ENCODE peak calls at places on chromosomes 1 and 21, in ten cellular contexts. I, A, Z, V, D, N, W, U, Y and P are unnamed samples. For H3K4me1, the result is how much of the 10 kb centered on the place peaks cover.

GRCh38 chr1:92749024-92749634 is 35.8 kb downstream of the EVI5 start:
- DNase-seq in Z (no peak), Y (peak), I (peak), D (peak), N (peak), A (peak), V (peak), U (peak), W (no peak), P (no peak)

GRCh38 chr1:156661932-156662587 is 15.1 kb downstream of the NES start:
- DNase-seq in Y (no peak), Z (no peak), N (no peak), U (no peak), V (peak), D (peak), A (no peak), I (no peak), W (no peak), P (no peak)

GRCh38 chr1:177913762-177914540 is 55.9 kb downstream of the SEC16B start:
- DNase-seq in V (peak), Y (no peak), N (no peak), D (peak), Z (no peak), A (no peak), W (no peak), U (peak), I (no peak), P (peak)

GRCh38 chr21:21383126-21383525 is 384.9 kb downstream of the NCAM2 start:
- DNase-seq in U (no peak), V (no peak), W (no peak), N (peak), A (no peak), Y (no peak), Z (no peak), D (peak), I (no peak), P (no peak)

GRCh38 chr1:6880951-6881690 is 95.9 kb downstream of the CAMTA1 start:
- DNase-seq in W (no peak), V (no peak), Z (no peak), A (no peak), D (no peak), I (no peak), U (no peak), N (no peak), Y (no peak), P (no peak)

GRCh38 chr1:16048573-16049189 is 5.1 kb downstream of the CLCNKB start:
- DNase-seq in A (peak), W (peak), U (no peak), N (peak), D (no peak), V (peak), Y (no peak), I (peak), Z (no peak), P (no peak)

GRCh38 chr1:100631015-100631521 is 88.5 kb upstream of the VCAM1 start:
- DNase-seq in D (peak), Y (no peak), N (peak), V (peak), I (no peak), A (no peak), W (no peak), Z (no peak), U (no peak), P (no peak)

GRCh38 chr1:100720751-100721150 is 1.2 kb downstream of the VCAM1 start:
- DNase-seq in Z (no peak), Y (no peak), U (no peak), V (no peak), I (no peak), N (no peak), D (no peak), A (no peak), W (no peak), P (no peak)

GRCh38 chr1:113536182-113536780 is 146.0 kb downstream of the MAGI3 start:
- DNase-seq in Z (no peak), U (no peak), I (no peak), N (no peak), W (no peak), V (no peak), Y (no peak), A (no peak), D (peak), P (no peak)

GRCh38 chr1:84944767-84945486 is 51.9 kb upstream of the LPAR3 start:
- DNase-seq in Y (peak), A (peak), I (peak), W (peak), U (peak), Z (no peak), D (peak), V (no peak), N (peak), P (peak)

GRCh38 chr1:119947468-119947867 is 51.2 kb upstream of the ADAM30 start:
- DNase-seq in Z (no peak), Y (no peak), U (no peak), N (no peak), A (no peak), D (peak), W (no peak), I (no peak), V (no peak), P (no peak)

GRCh38 chr1:207853372-207853757 is 57.6 kb downstream of the CD34 start:
- DNase-seq in A (no peak), I (no peak), D (peak), W (peak), Y (no peak), V (no peak), Z (no peak), U (no peak), N (peak), P (no peak)

GRCh38 chr1:230408971-230409370 is 17.2 kb downstream of the PGBD5 start:
- DNase-seq in W (no peak), V (no peak), I (no peak), D (no peak), U (no peak), Y (no peak), Z (no peak), N (no peak), A (no peak), P (no peak)

GRCh38 chr1:40078512-40079333 is 18.3 kb downstream of the PPT1 start:
- DNase-seq in A (peak), W (no peak), U (peak), D (peak), Y (peak), I (peak), N (peak), Z (no peak), V (peak), P (peak)

GRCh38 chr1:205538211-205538840 is 33.9 kb downstream of the CDK18 start:
- DNase-seq in U (no peak), Y (no peak), I (peak), N (no peak), D (peak), Z (peak), A (no peak), W (no peak), V (peak), P (no peak)

GRCh38 chr1:95222629-95223028 is 11.4 kb upstream of the RWDD3 start:
- DNase-seq in Y (no peak), I (no peak), N (no peak), A (no peak), W (no peak), Z (no peak), V (no peak), D (no peak), U (no peak), P (no peak)

GRCh38 chr1:178282949-178283367 is 189.1 kb downstream of the RASAL2 start:
- DNase-seq in W (no peak), U (peak), I (no peak), N (no peak), A (no peak), Z (no peak), V (no peak), D (peak), Y (no peak), P (no peak)

GRCh38 chr1:92479587-92479986 is 7.1 kb downstream of the GFI1 start:
- DNase-seq in V (no peak), I (no peak), Z (no peak), W (no peak), N (no peak), U (no peak), Y (no peak), A (no peak), D (no peak), P (no peak)

GRCh38 chr1:230909974-230910754 is 41.8 kb upstream of the C1orf198 start:
- DNase-seq in D (no peak), Z (no peak), A (no peak), Y (no peak), N (no peak), V (no peak), W (peak), I (no peak), U (no peak), P (no peak)

GRCh38 chr1:8412183-8412831 is 94.4 kb downstream of the SLC45A1 start:
- DNase-seq in D (peak), I (no peak), Y (no peak), A (no peak), W (no peak), Z (no peak), N (peak), V (peak), U (no peak), P (no peak)

GRCh38 chr1:54012008-54012325 is 6.0 kb downstream of the LDLRAD1 start:
- DNase-seq in U (no peak), V (no peak), I (no peak), D (no peak), N (no peak), W (no peak), A (no peak), Y (no peak), Z (no peak), P (no peak)

GRCh38 chr1:156149374-156150106 is 3.8 kb upstream of the SEMA4A start:
- DNase-seq in A (no peak), I (no peak), Y (no peak), D (no peak), Z (no peak), V (peak), W (no peak), U (no peak), N (no peak), P (no peak)

GRCh38 chr1:1380860-1381259 is 5.9 kb upstream of the AURKAIP1 start:
- DNase-seq in U (no peak), Y (no peak), D (no peak), W (no peak), I (no peak), Z (no peak), A (no peak), N (no peak), V (no peak), P (no peak)

GRCh38 chr1:150548632-150549495 is at the start of gene ADAMTSL4:
- DNase-seq in U (no peak), V (peak), Y (no peak), I (peak), W (peak), A (peak), D (peak), Z (peak), N (no peak), P (peak)

GRCh38 chr1:60394436-60394835 is 320.9 kb upstream of the C1orf87 start:
- DNase-seq in D (no peak), Y (no peak), N (no peak), V (no peak), W (no peak), I (no peak), U (no peak), Z (no peak), A (no peak), P (no peak)

GRCh38 chr1:160122978-160123495 is 7.5 kb downstream of the ATP1A2 start:
- DNase-seq in A (no peak), U (no peak), Z (no peak), D (no peak), W (no peak), V (no peak), Y (no peak), N (no peak), I (no peak), P (no peak)

GRCh38 chr1:160123726-160124125 is 8.2 kb downstream of the ATP1A2 start:
- DNase-seq in D (no peak), W (no peak), V (no peak), Z (no peak), Y (no peak), I (no peak), A (no peak), U (no peak), N (no peak), P (no peak)

GRCh38 chr1:160125761-160126160 is 10.2 kb downstream of the ATP1A2 start:
- DNase-seq in D (peak), U (no peak), V (peak), Z (no peak), N (no peak), A (no peak), I (no peak), Y (no peak), W (no peak), P (no peak)

GRCh38 chr1:160127381-160127780 is 11.8 kb downstream of the ATP1A2 start:
- DNase-seq in A (no peak), N (no peak), I (no peak), U (no peak), Y (no peak), W (no peak), Z (no peak), D (no peak), V (no peak), P (no peak)

DNA sequence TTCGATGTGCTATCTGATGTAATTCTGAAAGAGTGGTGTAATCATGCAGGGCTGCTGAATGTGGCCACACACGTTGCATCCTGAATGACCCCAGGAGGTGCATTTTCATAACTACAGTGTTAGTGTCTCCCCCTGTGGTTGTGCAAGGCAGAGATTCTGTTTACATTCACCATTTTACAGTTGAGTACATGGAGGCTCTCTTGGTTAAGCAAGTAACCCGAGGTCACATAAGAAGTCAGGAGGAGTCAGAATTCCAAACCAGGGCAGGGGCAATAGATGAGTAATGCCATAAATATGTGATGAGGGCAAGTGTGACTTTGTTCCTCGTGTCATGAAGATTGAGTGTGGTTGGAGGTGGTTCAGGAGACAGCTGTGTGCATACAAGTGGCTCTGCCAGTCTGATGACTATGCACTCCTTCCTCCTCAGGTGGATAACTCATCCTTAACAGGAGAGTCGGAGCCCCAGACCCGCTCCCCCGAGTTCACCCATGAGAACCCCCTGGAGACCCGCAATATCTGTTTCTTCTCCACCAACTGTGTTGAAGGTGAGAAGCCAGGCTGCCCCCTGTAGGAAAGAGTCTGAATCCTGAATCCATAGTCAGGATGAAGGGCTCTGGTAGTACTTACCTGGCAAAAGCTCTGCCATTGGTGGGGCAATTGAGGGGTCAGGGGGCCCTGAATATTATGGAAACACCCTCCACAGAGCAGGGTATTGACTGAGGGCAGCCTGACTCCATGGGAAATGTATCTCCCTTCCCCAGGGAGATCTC is 9.3 kb downstream of the ATP1A2 start:
- DNase-seq in I (no peak), Z (no peak), D (peak), V (peak), W (no peak), N (peak), U (peak), Y (peak), A (no peak), P (peak)
- TF ChIP-seq CTCF in I (no peak), Z (no peak), D (peak), V (peak), W (no peak), N (no peak), U (no peak), Y (no peak), A (no peak), P (peak)

GRCh38 chr1:226825037-226825745 is 45.2 kb upstream of the PSEN2 start:
- DNase-seq in D (no peak), N (no peak), Y (no peak), V (no peak), Z (no peak), A (no peak), I (no peak), U (no peak), W (no peak), P (no peak)
- H3K4me1 ChIP-seq in D (under half), N (under half), Y (under half), V (under half), Z (under half), A (under half), I (under half), U (under half), W (under half), P (under half)

DNA sequence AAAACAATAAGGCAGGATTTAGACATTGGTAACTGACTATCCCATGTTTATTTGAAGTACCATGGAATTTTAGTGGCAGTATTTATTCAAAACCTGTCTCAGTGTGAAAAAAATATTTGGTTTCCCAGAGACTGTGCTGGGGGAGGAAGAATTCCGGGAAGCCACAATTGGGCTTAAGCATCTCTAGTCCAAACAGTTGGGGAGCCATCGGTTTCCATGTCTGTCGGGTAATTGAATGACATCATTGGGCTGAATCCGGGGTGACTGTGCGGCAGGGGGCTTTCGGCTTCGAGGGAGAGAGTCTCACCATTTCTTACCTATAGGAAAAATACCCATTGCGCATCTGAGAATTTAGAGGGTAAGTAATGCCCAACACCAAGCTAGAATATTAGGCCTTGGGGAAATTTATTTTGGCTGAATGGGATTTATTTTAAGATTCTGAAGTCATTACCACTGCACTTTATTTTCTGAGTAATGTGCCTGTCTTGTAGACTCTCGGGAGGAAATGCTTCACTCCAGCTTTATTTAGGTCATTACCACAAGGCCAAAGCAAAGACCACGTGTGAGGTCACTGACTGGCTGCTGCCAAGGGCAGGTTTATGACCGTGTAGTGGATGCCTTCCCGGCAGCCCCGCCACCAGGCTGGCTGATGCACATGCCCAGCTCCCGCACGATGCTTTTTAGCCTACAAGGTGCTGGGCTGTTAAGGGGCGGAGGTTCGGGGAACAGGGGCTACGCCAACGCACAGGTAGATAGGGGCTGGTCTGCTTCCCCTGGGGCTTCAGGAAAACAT is 23.1 kb upstream of the UMODL1 start:
- DNase-seq in N (peak), D (peak), W (peak), V (peak), U (no peak), I (no peak), Z (peak), A (no peak), Y (peak), P (no peak)
- TF ChIP-seq CTCF in N (no peak), D (peak), W (no peak), V (peak), U (no peak), I (no peak), Z (no peak), A (no peak), Y (no peak), P (no peak)

GRCh38 chr1:216599851-216600250 is 123.4 kb downstream of the ESRRG start:
- DNase-seq in I (no peak), D (no peak), Y (no peak), W (no peak), A (no peak), Z (no peak), N (no peak), U (no peak), V (no peak), P (no peak)

GRCh38 chr1:216598448-216598847 is 124.8 kb downstream of the ESRRG start:
- DNase-seq in Y (no peak), I (no peak), U (no peak), V (no peak), W (no peak), Z (no peak), N (no peak), D (no peak), A (no peak), P (no peak)

GRCh38 chr1:216604771-216605170 is 118.5 kb downstream of the ESRRG start:
- DNase-seq in W (no peak), V (no peak), I (no peak), N (no peak), Y (no peak), U (no peak), Z (no peak), D (no peak), A (no peak), P (no peak)

GRCh38 chr1:216601427-216601751 is 121.8 kb downstream of the ESRRG start:
- DNase-seq in V (no peak), U (no peak), Z (no peak), Y (no peak), D (no peak), N (no peak), W (no peak), A (no peak), I (no peak), P (no peak)

GRCh38 chr1:216600730-216601426 is 122.4 kb downstream of the ESRRG start:
- DNase-seq in Z (peak), W (peak), Y (peak), I (peak), D (peak), N (peak), A (no peak), V (peak), U (no peak), P (peak)
- H3K4me1 ChIP-seq in Z (under half), W (under half), Y (under half), I (half or more), D (under half), N (under half), A (under half), V (under half), U (under half), P (under half)

GRCh38 chr1:228993106-228993505 is 257.8 kb downstream of the RHOU start:
- DNase-seq in N (no peak), D (no peak), U (no peak), A (no peak), W (no peak), Z (no peak), I (no peak), V (no peak), Y (no peak), P (no peak)
- TF ChIP-seq CTCF in N (no peak), D (no peak), U (no peak), A (no peak), W (no peak), Z (no peak), I (no peak), V (no peak), Y (no peak), P (no peak)

GRCh38 chr1:25725482-25725881 is 74.5 kb upstream of the SELENON start:
- DNase-seq in W (no peak), N (no peak), V (no peak), A (no peak), U (no peak), Z (no peak), I (no peak), Y (no peak), D (no peak), P (no peak)
- H3K4me1 ChIP-seq in W (under half), N (under half), V (under half), A (under half), U (under half), Z (under half), I (under half), Y (under half), D (under half), P (under half)

GRCh38 chr1:43969746-43970466 is at the start of gene DPH2:
- DNase-seq in V (peak), U (peak), W (peak), D (peak), Y (peak), I (peak), N (peak), Z (peak), A (peak), P (peak)
- TF ChIP-seq CTCF in V (peak), U (peak), W (no peak), D (no peak), Y (no peak), I (no peak), N (no peak), Z (peak), A (peak), P (no peak)

GRCh38 chr1:19605884-19606442 is 38.1 kb upstream of the NBL1 start:
- DNase-seq in D (peak), I (no peak), V (peak), Y (no peak), N (no peak), A (no peak), Z (no peak), W (no peak), U (no peak), P (no peak)

GRCh38 chr1:19599810-19600209 is 44.3 kb upstream of the NBL1 start:
- DNase-seq in U (no peak), W (no peak), I (no peak), V (no peak), N (no peak), Z (no peak), A (no peak), D (no peak), Y (no peak), P (no peak)

GRCh38 chr1:19597463-19598309 is 46.4 kb upstream of the NBL1 start:
- DNase-seq in N (no peak), D (peak), I (no peak), W (no peak), U (peak), Z (no peak), V (no peak), Y (no peak), A (no peak), P (peak)

GRCh38 chr1:19606817-19607706 is 37.0 kb upstream of the NBL1 start:
- DNase-seq in V (peak), I (no peak), Z (no peak), U (no peak), W (no peak), D (peak), N (no peak), Y (no peak), A (no peak), P (no peak)

GRCh38 chr1:19602486-19602885 is 41.6 kb upstream of the NBL1 start:
- DNase-seq in U (no peak), I (no peak), V (no peak), Y (no peak), A (no peak), D (peak), N (no peak), W (no peak), Z (no peak), P (no peak)
- H3K4me1 ChIP-seq in U (under half), I (under half), V (under half), Y (under half), A (under half), D (under half), N (under half), W (under half), Z (under half), P (under half)